ENCODE peak calls at places on chromosome 10, in seven cellular contexts. K is spleen, U is A549, F is prostate gland, H is H1, V is IMR-90, I is heart left ventricle. Q is an unnamed sample.

GRCh38 chr10:116457480-116457879 is 29.8 kb downstream of the PNLIPRP3 start:
- DNase-seq in H (no peak), V (no peak), K (no peak), F (no peak), I (no peak), U (no peak), Q (no peak)

GRCh38 chr10:9010931-9011670 is 956.6 kb downstream of the GATA3 start:
- DNase-seq in H (no peak), V (no peak), I (no peak), F (no peak), K (no peak), U (no peak), Q (no peak)

GRCh38 chr10:6089334-6090219 is 743 bp downstream of the RBM17 start:
- DNase-seq in K (peak), V (no peak), U (no peak), I (peak), F (no peak), H (peak), Q (peak)

GRCh38 chr10:72694476-72695369 is 2.8 kb downstream of the MCU start:
- DNase-seq in F (peak), K (no peak), I (no peak), U (peak), V (peak), H (no peak), Q (no peak)

GRCh38 chr10:80949785-80950184 is 412.1 kb downstream of the SH2D4B start:
- DNase-seq in V (no peak), F (peak), U (no peak), H (no peak), I (no peak), K (no peak), Q (no peak)

GRCh38 chr10:131959841-131960240 is 21.9 kb downstream of the BNIP3 start:
- DNase-seq in F (no peak), V (no peak), I (no peak), K (peak), H (no peak), U (no peak), Q (no peak)

GRCh38 chr10:100009283-100009792 is 409 bp downstream of the DNMBP start:
- DNase-seq in F (peak), H (no peak), U (peak), I (no peak), K (peak), V (no peak), Q (peak)

GRCh38 chr10:67917169-67917568 is 32.7 kb downstream of the SIRT1 start:
- DNase-seq in V (no peak), I (no peak), K (no peak), U (no peak), F (no peak), H (no peak), Q (no peak)

GRCh38 chr10:47165711-47166404 is 134.1 kb upstream of the GDF10 start:
- DNase-seq in I (peak), H (no peak), V (peak), F (peak), U (no peak), K (peak), Q (peak)

GRCh38 chr10:126754966-126755365 is 84.5 kb upstream of the C10orf90 start:
- DNase-seq in V (no peak), K (no peak), U (no peak), F (no peak), H (no peak), I (no peak), Q (no peak)

GRCh38 chr10:100339236-100339635 is 7.8 kb upstream of the SCD start:
- DNase-seq in K (no peak), I (no peak), H (no peak), V (no peak), F (no peak), U (no peak), Q (no peak)

GRCh38 chr10:103749779-103750178 is 105.6 kb downstream of the SH3PXD2A start:
- DNase-seq in F (no peak), I (no peak), H (no peak), K (no peak), U (no peak), V (no peak), Q (no peak)

GRCh38 chr10:46787321-46787615 is 124.0 kb upstream of the PTPN20 start:
- DNase-seq in I (no peak), K (no peak), F (peak), U (peak), H (no peak), V (peak), Q (peak)

GRCh38 chr10:125064681-125065492 is 95.5 kb downstream of the CTBP2 start:
- DNase-seq in V (peak), K (no peak), H (no peak), I (no peak), F (peak), U (no peak), Q (peak)

GRCh38 chr10:107913317-107914294 is 749.1 kb upstream of the SORCS1 start:
- DNase-seq in K (no peak), F (no peak), I (no peak), U (no peak), V (no peak), H (peak), Q (no peak)

GRCh38 chr10:17229967-17230682 is 2.1 kb downstream of the VIM start:
- DNase-seq in H (peak), K (peak), I (peak), U (peak), F (peak), V (peak), Q (peak)

GRCh38 chr10:90913774-90914420 is 7.0 kb downstream of the ANKRD1 start:
- DNase-seq in U (no peak), V (no peak), F (no peak), K (no peak), I (no peak), H (no peak), Q (no peak)
- TF ChIP-seq POLR2A in U (no peak), V (no peak), F (no peak), K (no peak), I (peak), H (no peak), Q (no peak)

GRCh38 chr10:93481213-93481930 is 762 bp downstream of the MYOF start:
- DNase-seq in V (no peak), K (no peak), F (no peak), I (no peak), U (no peak), H (no peak), Q (no peak)

GRCh38 chr10:93485690-93486089 is 3.6 kb upstream of the MYOF start:
- DNase-seq in I (no peak), H (no peak), K (no peak), F (no peak), V (no peak), U (no peak), Q (no peak)

GRCh38 chr10:93478873-93479272 is 3.3 kb downstream of the MYOF start:
- DNase-seq in K (no peak), I (no peak), U (no peak), H (no peak), V (no peak), F (no peak), Q (no peak)

GRCh38 chr10:93476756-93477155 is 5.4 kb downstream of the MYOF start:
- DNase-seq in V (no peak), F (no peak), K (no peak), I (no peak), U (no peak), H (no peak), Q (no peak)

GRCh38 chr10:93481931-93482834 is at the start of gene MYOF:
- DNase-seq in H (peak), V (peak), U (peak), K (no peak), I (peak), F (peak), Q (peak)
- TF ChIP-seq POLR2A in H (no peak), V (peak), U (peak), K (no peak), I (no peak), F (peak), Q (peak)

GRCh38 chr10:11286261-11286989 is 268.8 kb downstream of the CELF2 start:
- DNase-seq in U (no peak), I (no peak), K (no peak), V (no peak), H (no peak), F (no peak), Q (no peak)
- TF ChIP-seq POLR2A in U (no peak), I (no peak), K (no peak), V (no peak), H (no peak), F (no peak), Q (no peak)

GRCh38 chr10:70174058-70174741 is 3.9 kb upstream of the SAR1A start:
- DNase-seq in V (no peak), K (no peak), F (no peak), U (no peak), H (no peak), I (no peak), Q (no peak)
- TF ChIP-seq POLR2A in V (no peak), K (no peak), F (no peak), U (no peak), H (no peak), I (no peak), Q (no peak)

DNA sequence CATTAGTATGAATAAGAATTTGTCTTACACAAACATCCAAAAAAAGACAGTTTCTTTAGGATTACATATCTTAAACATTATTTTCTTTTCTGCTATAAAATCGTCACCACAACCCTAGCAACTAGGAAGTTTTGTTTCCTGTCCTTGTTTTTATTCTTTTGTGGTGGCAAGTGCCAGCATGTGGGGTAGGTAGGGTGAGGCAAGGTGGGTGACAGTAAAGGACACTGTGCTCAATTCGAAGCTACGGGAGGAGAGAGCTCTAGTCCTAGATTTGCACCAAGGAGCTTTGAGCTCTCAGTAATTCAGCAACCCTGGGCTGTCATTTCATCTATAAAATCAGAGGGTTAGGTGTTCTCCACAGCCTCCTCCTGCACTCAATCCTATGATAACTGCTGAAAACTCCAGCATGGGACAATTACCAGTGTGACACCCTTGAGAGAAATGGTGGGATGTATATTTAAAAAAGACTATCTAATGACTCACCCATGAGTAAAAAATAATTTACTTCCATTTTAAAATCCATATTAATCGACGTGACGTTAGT is 187.1 kb downstream of the FAM107B start:
- DNase-seq in U (no peak), I (no peak), F (no peak), K (no peak), H (no peak), V (no peak), Q (no peak)
- TF ChIP-seq POLR2A in U (no peak), I (no peak), F (no peak), K (no peak), H (no peak), V (no peak), Q (no peak)

GRCh38 chr10:78304091-78305045 is 270.7 kb downstream of the RPS24 start:
- DNase-seq in F (no peak), K (peak), I (no peak), V (no peak), U (no peak), H (peak), Q (no peak)

GRCh38 chr10:78301891-78302738 is 268.5 kb downstream of the RPS24 start:
- DNase-seq in K (peak), H (peak), U (peak), I (no peak), F (no peak), V (peak), Q (peak)

GRCh38 chr10:78301481-78301880 is 267.8 kb downstream of the RPS24 start:
- DNase-seq in I (no peak), K (peak), V (no peak), H (peak), U (no peak), F (no peak), Q (no peak)

GRCh38 chr10:78302739-78302988 is 269.0 kb downstream of the RPS24 start:
- DNase-seq in H (no peak), U (no peak), V (no peak), K (no peak), F (no peak), I (no peak), Q (peak)

GRCh38 chr10:78302989-78303854 is 269.6 kb downstream of the RPS24 start:
- DNase-seq in H (peak), K (peak), V (peak), U (peak), F (peak), I (peak), Q (peak)
- TF ChIP-seq POLR2A in H (peak), K (peak), V (peak), U (peak), F (peak), I (peak), Q (peak)